ENCODE peak calls at places on chromosome 21, in six cellular contexts. B, D, G, U, E and I are unnamed samples.

GRCh38 chr21:36321325-36322082 is 1.5 kb downstream of the MORC3 start:
- DNase-seq in B (peak), D (peak), G (peak), U (peak), E (peak), I (peak)

GRCh38 chr21:27192286-27192685 is 225.4 kb upstream of the ADAMTS5 start:
- DNase-seq in B (no peak), D (no peak), G (no peak), U (no peak), E (no peak), I (peak)

GRCh38 chr21:41877901-41878830 is 978 bp downstream of the PRDM15 start:
- DNase-seq in B (peak), D (peak), G (no peak), U (peak), E (peak), I (peak)

GRCh38 chr21:39660596-39660995 is 47.9 kb downstream of the B3GALT5 start:
- DNase-seq in B (peak), D (peak), G (peak), U (peak), E (peak), I (peak)

GRCh38 chr21:24939288-24939687 is 668.0 kb downstream of the MRPL39 start:
- DNase-seq in B (no peak), D (no peak), G (no peak), U (no peak), E (no peak), I (no peak)

GRCh38 chr21:19547951-19548635 is 1144.5 kb upstream of the TMPRSS15 start:
- DNase-seq in B (no peak), D (no peak), G (no peak), U (no peak), E (no peak), I (no peak)

GRCh38 chr21:31298618-31299269 is 45.3 kb downstream of the TIAM1 start:
- DNase-seq in B (no peak), D (no peak), G (no peak), U (no peak), E (no peak), I (peak)

GRCh38 chr21:21200103-21200938 is 202.1 kb downstream of the NCAM2 start:
- DNase-seq in B (peak), D (peak), G (no peak), U (peak), E (peak), I (peak)

GRCh38 chr21:15212214-15212613 is 147.4 kb upstream of the NRIP1 start:
- DNase-seq in B (no peak), D (no peak), G (no peak), U (no peak), E (no peak), I (no peak)

GRCh38 chr21:23152130-23152529 is 2153.9 kb downstream of the NCAM2 start:
- DNase-seq in B (no peak), D (no peak), G (no peak), U (no peak), E (no peak), I (no peak)

GRCh38 chr21:41631564-41632461 is 123.9 kb upstream of the TMPRSS2 start:
- DNase-seq in B (peak), D (no peak), G (no peak), U (no peak), E (no peak), I (peak)

GRCh38 chr21:39874759-39875158 is 7.5 kb downstream of the PCP4 start:
- DNase-seq in B (no peak), D (no peak), G (no peak), U (no peak), E (no peak), I (no peak)

GRCh38 chr21:39637197-39637970 is 24.6 kb downstream of the B3GALT5 start:
- DNase-seq in B (no peak), D (no peak), G (peak), U (no peak), E (no peak), I (no peak)

GRCh38 chr21:35843911-35844667 is 216.2 kb downstream of the SETD4 start:
- DNase-seq in B (peak), D (no peak), G (no peak), U (no peak), E (no peak), I (no peak)

GRCh38 chr21:15065381-15066230 is 806 bp upstream of the NRIP1 start:
- DNase-seq in B (peak), D (peak), G (peak), U (peak), E (peak), I (peak)

GRCh38 chr21:21247441-21247840 is 249.2 kb downstream of the NCAM2 start:
- DNase-seq in B (no peak), D (peak), G (no peak), U (peak), E (no peak), I (peak)

GRCh38 chr21:20388400-20388799 is 609.8 kb upstream of the NCAM2 start:
- DNase-seq in B (no peak), D (no peak), G (peak), U (no peak), E (no peak), I (no peak)

GRCh38 chr21:34844033-34844923 is 175.5 kb downstream of the CLIC6 start:
- DNase-seq in B (peak), D (peak), G (no peak), U (no peak), E (peak), I (peak)

GRCh38 chr21:26790289-26790688 is 54.9 kb downstream of the ADAMTS1 start:
- DNase-seq in B (no peak), D (no peak), G (no peak), U (no peak), E (no peak), I (no peak)

GRCh38 chr21:41360072-41360821 is 1.6 kb upstream of the MX2 start:
- DNase-seq in B (peak), D (peak), G (peak), U (no peak), E (no peak), I (peak)

GRCh38 chr21:46066843-46067331 is 31.0 kb upstream of the COL6A2 start:
- DNase-seq in B (peak), D (peak), G (peak), U (no peak), E (no peak), I (peak)
- H3K4me3 ChIP-seq in B (peak), D (no peak), G (no peak), U (no peak), E (no peak), I (no peak)

DNA sequence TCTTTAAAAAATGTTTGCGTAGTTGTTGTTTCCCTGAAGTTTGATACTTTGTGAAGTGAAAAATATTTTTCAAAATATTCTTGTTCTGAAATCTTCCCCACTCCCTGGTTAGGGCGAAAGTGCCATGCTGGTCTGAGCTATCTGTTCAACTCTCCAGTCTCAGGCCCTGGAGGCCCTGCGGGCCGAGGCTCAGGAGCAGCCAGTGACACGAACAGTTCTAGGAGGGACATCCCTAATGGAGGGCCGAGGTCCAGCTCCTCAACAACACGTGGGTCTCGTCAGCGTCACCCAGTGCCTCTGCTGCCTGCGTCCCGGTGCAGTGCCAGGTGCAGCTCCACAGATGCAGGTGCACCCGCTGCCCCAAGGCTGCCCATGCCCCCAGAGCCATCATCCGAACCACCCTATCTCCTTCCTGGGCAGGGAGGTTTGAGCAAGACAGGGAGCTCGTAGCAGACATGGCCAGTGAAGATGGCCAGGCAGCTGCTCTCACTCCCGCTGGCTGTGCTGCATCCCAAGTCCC is 69.7 kb upstream of the COL6A1 start:
- DNase-seq in B (no peak), D (no peak), G (no peak), U (no peak), E (no peak), I (no peak)
- H3K4me2 ChIP-seq in B (no peak), D (no peak), G (no peak), U (no peak), E (no peak), I (no peak)

DNA sequence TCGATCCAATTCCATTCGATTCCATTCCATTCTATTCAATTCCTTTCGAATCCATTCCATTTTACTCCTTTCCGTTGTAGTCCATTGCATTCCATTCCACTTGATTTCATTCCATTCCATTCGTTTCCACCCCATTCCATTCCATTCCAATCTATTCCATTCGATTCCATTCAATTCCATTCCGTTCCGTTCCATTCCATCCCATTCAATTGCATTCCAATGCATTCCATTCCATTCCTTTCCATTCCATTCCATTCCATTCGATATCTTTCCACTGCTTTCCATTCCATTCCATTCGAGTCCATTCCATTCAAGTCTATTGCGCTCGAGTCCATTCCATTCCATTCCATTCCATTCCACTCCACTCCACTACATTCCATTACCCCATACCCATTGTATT is 2568.7 kb upstream of the TPTE start:
- DNase-seq in B (no peak), D (no peak), G (no peak), U (no peak), E (no peak), I (no peak)
- H3K4me3 ChIP-seq in B (no peak), D (no peak), G (no peak), U (no peak), E (no peak), I (no peak)

GRCh38 chr21:32702702-32703101 is 25.1 kb downstream of the SYNJ1 start:
- DNase-seq in B (peak), D (peak), G (no peak), U (peak), E (peak), I (peak)
- H3K4me2 ChIP-seq in B (peak), D (peak), G (no peak), U (peak), E (no peak), I (peak)

GRCh38 chr21:42923553-42924432 is 1.6 kb downstream of the ERVH48-1 start:
- DNase-seq in B (peak), D (peak), G (peak), U (peak), E (peak), I (peak)
- H3K4me3 ChIP-seq in B (no peak), D (no peak), G (no peak), U (no peak), E (no peak), I (no peak)